ENCODE peak calls at places on chromosomes 5 and 9, in six cellular contexts. Y is retinal pigment epithelial cell, P is HL-60, M is SK-MEL-5, N is fibroblast of mammary gland, O is D341Med. X is an unnamed sample.

GRCh38 chr9:116635908-116636307 is 51.2 kb upstream of the TRIM32 start:
- DNase-seq in Y (no peak), P (no peak), M (peak; percentile 36), N (no peak), O (no peak), X (peak; percentile 73)

GRCh38 chr5:157266286-157267007 is 524 bp downstream of the CYFIP2 start:
- DNase-seq in Y (no peak), P (no peak), M (no peak), N (no peak), O (no peak), X (no peak)

GRCh38 chr9:109319631-109320233 is 1.1 kb downstream of the EPB41L4B start:
- DNase-seq in Y (no peak), P (no peak), M (no peak), N (no peak), O (no peak), X (no peak)

GRCh38 chr9:79900754-79901153 is 329.0 kb downstream of the TLE4 start:
- DNase-seq in Y (no peak), P (no peak), M (no peak), N (no peak), O (no peak), X (no peak)

GRCh38 chr5:80187274-80187673 is 68.6 kb downstream of the SERINC5 start:
- DNase-seq in Y (no peak), P (no peak), M (no peak), N (peak; percentile 14), O (peak; percentile 37), X (no peak)

GRCh38 chr5:142900926-142901325 is 130.7 kb downstream of the ARHGAP26 start:
- DNase-seq in Y (no peak), P (no peak), M (no peak), N (peak; percentile 60), O (no peak), X (no peak)

GRCh38 chr5:178473858-178474257 is 116.3 kb downstream of the COL23A1 start:
- DNase-seq in Y (no peak), P (no peak), M (no peak), N (no peak), O (no peak), X (no peak)

GRCh38 chr9:33159760-33160127 is 7.4 kb downstream of the B4GALT1 start:
- DNase-seq in Y (no peak), P (no peak), M (no peak), N (peak; percentile 91), O (no peak), X (peak; percentile 84)